ENCODE peak calls at places on chromosomes 2 and 18, in four cellular contexts. B, E, A and O are unnamed samples.

GRCh38 chr2:58913082-58913726 is 672.1 kb upstream of the FANCL start:
- DNase-seq in B (no peak), E (no peak), A (no peak), O (no peak)

GRCh38 chr2:200356794-200357472 is 50.4 kb downstream of the SPATS2L start:
- DNase-seq in B (peak), E (no peak), A (no peak), O (no peak)

GRCh38 chr2:190860985-190861721 is 19.5 kb upstream of the GLS start:
- DNase-seq in B (peak), E (no peak), A (no peak), O (no peak)

GRCh38 chr2:177284531-177284930 is 20.0 kb upstream of the NFE2L2 start:
- DNase-seq in B (no peak), E (no peak), A (no peak), O (no peak)

GRCh38 chr18:22710628-22711380 is 222.3 kb upstream of the RBBP8 start:
- DNase-seq in B (peak), E (no peak), A (no peak), O (peak)

GRCh38 chr18:45686892-45687611 is 36.9 kb upstream of the SLC14A1 start:
- DNase-seq in B (no peak), E (no peak), A (peak), O (no peak)

GRCh38 chr2:239826786-239827510 is 198.2 kb downstream of the NDUFA10 start:
- DNase-seq in B (no peak), E (no peak), A (no peak), O (peak)

GRCh38 chr2:70984576-70985282 is 6.3 kb downstream of the ANKRD53 start:
- DNase-seq in B (no peak), E (no peak), A (peak), O (no peak)

GRCh38 chr2:196925768-196926561 is 542 bp downstream of the PGAP1 start:
- DNase-seq in B (peak), E (peak), A (no peak), O (peak)

GRCh38 chr18:62301322-62301721 is 23.8 kb upstream of the TNFRSF11A start:
- DNase-seq in B (no peak), E (no peak), A (no peak), O (no peak)

GRCh38 chr18:51668101-51668500 is 470.6 kb upstream of the MEX3C start:
- DNase-seq in B (peak), E (peak), A (no peak), O (no peak)

GRCh38 chr2:14256890-14257289 is 375.6 kb upstream of the LRATD1 start:
- DNase-seq in B (peak), E (no peak), A (no peak), O (no peak)

GRCh38 chr18:78773819-78774218 is 205.8 kb upstream of the SALL3 start:
- DNase-seq in B (no peak), E (no peak), A (no peak), O (no peak)

GRCh38 chr2:237210297-237210696 is 124.6 kb downstream of the COPS8 start:
- DNase-seq in B (no peak), E (no peak), A (no peak), O (no peak)

GRCh38 chr2:221635949-221636348 is 63.8 kb upstream of the EPHA4 start:
- DNase-seq in B (no peak), E (no peak), A (no peak), O (no peak)

GRCh38 chr2:219663116-219663762 is 35.8 kb downstream of the SLC4A3 start:
- DNase-seq in B (no peak), E (no peak), A (no peak), O (no peak)

GRCh38 chr2:9440058-9440727 is 16.7 kb downstream of the CPSF3 start:
- DNase-seq in B (peak), E (no peak), A (no peak), O (no peak)

GRCh38 chr2:38076250-38076709 is 329 bp upstream of the CYP1B1 start:
- DNase-seq in B (peak), E (peak), A (no peak), O (peak)

GRCh38 chr2:48600204-48600813 is 17.3 kb upstream of the GTF2A1L start:
- DNase-seq in B (peak), E (no peak), A (no peak), O (no peak)

GRCh38 chr18:8073167-8073566 is 506.1 kb downstream of the PTPRM start:
- DNase-seq in B (no peak), E (no peak), A (no peak), O (no peak)

GRCh38 chr18:41906528-41907256 is 48.3 kb upstream of the PIK3C3 start:
- DNase-seq in B (peak), E (no peak), A (peak), O (no peak)

GRCh38 chr18:2641638-2642037 is 13.9 kb upstream of the SMCHD1 start:
- DNase-seq in B (no peak), E (no peak), A (no peak), O (no peak)

GRCh38 chr18:45569566-45569965 is 45.7 kb upstream of the SLC14A2 start:
- DNase-seq in B (peak), E (no peak), A (no peak), O (no peak)

GRCh38 chr2:99066602-99067001 is 74.9 kb upstream of the C2orf15 start:
- DNase-seq in B (peak), E (no peak), A (no peak), O (no peak)

GRCh38 chr2:99701503-99701902 is 211.7 kb upstream of the REV1 start:
- DNase-seq in B (no peak), E (no peak), A (no peak), O (no peak)

GRCh38 chr18:80249217-80250093 is 2.1 kb upstream of the PARD6G start:
- DNase-seq in B (peak), E (no peak), A (no peak), O (no peak)

DNA sequence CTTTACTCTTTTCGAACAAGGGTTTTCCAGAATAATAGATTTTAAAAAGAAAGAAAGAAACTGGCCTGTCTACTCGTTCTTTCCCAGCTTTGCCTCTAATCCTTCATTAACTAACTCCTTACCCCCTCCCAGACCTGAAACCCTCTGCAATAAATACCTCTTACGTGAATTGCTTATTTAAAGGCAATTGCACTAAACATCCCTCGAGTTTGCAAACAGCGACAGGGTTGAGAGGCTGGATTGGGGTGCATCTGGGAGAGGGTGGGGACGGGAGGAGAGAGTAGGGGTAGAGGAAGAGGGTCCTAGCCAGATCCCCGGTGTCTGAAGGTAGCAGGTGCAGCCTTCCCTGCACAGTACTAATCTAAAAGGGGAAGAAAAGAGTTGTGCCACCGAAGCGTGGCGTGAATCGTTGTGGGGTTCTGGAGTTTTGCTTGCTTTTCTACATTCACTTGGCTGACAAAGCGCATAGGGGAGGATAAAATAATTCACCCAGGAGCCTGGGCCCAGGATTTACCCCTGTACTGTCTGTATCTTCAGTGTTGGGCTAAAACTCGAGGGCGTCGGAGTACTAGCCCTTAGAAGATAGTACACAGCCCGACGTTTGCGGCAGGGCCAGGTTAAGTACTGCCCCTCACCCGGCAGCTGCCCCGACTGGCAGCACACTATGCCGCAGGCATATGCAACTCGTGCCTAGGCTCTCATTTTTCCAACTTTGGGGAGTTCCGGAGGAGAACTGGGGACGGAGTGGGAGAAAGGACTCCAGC is 1.9 kb upstream of the NEUROD1 start:
- DNase-seq in B (no peak), E (no peak), A (no peak), O (no peak)
- H3K4me3 ChIP-seq in B (no peak), E (no peak), A (no peak), O (no peak)

DNA sequence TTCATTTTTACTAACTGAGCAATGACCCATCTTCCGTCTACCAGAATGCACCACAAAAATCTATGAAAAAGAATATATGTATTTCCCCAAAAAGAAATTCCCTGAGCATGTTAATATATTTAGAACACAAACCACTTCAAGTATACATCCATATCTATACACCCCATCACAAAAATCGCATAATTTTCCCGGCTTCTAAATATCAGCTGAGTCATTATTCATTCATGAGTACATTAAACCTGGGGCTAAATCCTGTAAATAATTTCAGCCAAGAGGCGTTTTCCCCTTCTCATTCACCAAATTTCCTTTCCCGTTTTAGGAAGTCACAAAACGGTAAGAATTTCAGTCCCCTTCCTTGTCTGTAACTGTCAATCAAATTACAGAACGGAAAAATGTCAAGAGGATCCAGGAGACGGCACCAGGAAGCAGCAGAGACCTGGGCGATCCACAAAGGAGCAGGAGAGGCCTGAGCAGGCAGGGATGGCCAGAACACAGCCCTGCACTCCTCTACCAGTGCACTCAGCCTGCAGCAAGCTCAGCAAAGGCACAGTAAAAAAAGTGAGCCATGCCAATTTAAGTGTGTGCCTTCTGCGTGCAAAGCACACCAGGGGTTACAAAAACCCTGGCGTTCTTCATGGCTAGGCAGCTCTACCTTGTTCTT is 300.7 kb downstream of the TCF4 start:
- DNase-seq in B (no peak), E (no peak), A (no peak), O (no peak)
- H3K4me3 ChIP-seq in B (no peak), E (no peak), A (no peak), O (no peak)

DNA sequence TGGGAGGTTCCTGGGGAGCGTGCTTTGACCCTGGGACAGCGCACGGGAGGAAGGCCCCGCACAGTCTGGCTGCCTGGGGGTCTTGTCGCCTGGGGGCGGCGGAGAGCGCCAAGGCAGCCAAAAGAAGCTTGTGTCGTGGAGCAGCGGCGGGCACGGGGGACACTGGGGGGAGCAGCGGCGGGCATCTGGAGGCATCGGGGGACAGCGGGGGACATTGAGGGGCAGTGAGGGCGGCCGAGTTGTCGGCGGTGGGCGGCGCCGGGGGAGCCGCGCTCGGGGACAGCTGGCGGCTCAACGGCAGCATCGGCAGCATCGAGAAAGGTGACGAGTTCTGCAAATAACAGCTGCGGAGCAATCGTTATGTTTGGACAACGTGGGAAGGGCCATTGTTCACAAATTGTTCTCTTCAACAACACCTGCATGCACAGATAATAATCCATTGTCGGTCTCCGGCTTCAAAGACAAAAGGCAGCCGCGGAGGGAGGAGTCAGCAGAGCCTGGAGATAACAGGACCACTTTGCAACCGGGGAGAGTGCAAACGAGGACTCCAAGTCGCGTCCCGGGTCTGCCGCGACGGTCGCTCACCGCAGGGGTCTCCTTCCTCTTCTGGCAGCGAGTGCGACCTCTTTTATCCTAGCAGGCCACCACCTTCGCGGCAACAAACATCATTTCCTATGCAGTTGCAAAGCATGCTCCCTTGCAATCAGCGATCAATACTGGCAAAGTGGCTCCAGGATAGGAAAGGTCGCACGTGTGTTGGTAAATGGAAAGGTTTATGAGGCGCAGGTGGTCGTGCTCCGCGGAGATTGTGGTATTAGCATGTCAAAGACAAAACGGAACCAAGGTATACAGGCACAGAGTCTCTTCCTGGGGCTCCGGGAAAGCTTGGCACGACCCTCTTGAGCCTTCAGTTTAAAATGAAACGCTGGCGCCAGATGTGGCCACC is 132.3 kb upstream of the DLX2 start:
- DNase-seq in B (no peak), E (no peak), A (peak), O (no peak)
- H3K4me3 ChIP-seq in B (peak), E (peak), A (peak), O (peak)

GRCh38 chr2:181953773-181954537 is 31.7 kb upstream of the PPP1R1C start:
- DNase-seq in B (peak), E (peak), A (peak), O (no peak)
- H3K4me3 ChIP-seq in B (peak), E (peak), A (peak), O (peak)

GRCh38 chr2:227517724-227518123 is 45.8 kb downstream of the AGFG1 start:
- DNase-seq in B (no peak), E (no peak), A (no peak), O (no peak)
- H3K4me3 ChIP-seq in B (no peak), E (no peak), A (no peak), O (no peak)

GRCh38 chr2:165796129-165796528 is 2.1 kb upstream of the GALNT3 start:
- DNase-seq in B (no peak), E (no peak), A (no peak), O (no peak)
- H3K4me3 ChIP-seq in B (no peak), E (no peak), A (no peak), O (no peak)

GRCh38 chr18:13500227-13500865 is 226.0 kb downstream of the FAM210A start:
- DNase-seq in B (peak), E (no peak), A (no peak), O (no peak)

GRCh38 chr18:13501896-13502295 is 224.5 kb downstream of the FAM210A start:
- DNase-seq in B (peak), E (no peak), A (no peak), O (peak)

GRCh38 chr18:13502585-13502984 is 223.8 kb downstream of the FAM210A start:
- DNase-seq in B (peak), E (no peak), A (no peak), O (peak)

GRCh38 chr18:13503839-13504238 is 222.5 kb downstream of the FAM210A start:
- DNase-seq in B (no peak), E (no peak), A (no peak), O (no peak)

GRCh38 chr18:13500891-13501887 is 225.2 kb downstream of the FAM210A start:
- DNase-seq in B (peak), E (peak), A (no peak), O (peak)
- H3K4me3 ChIP-seq in B (peak), E (no peak), A (no peak), O (peak)